ENCODE peak calls at places on chromosomes 11 and 22, in five cellular contexts. One of them, this sample, is unnamed.

GRCh38 chr11:70364198-70364597 is 34.1 kb upstream of the CTTN start:
- DNase-seq in uterus: no peak
- DNase-seq in body of pancreas: no peak
- DNase-seq in A549: no peak
- DNase-seq in breast epithelium: no peak
- DNase-seq in this sample: no peak

GRCh38 chr22:49962012-49962750 is 1.6 kb downstream of the PIM3 start:
- DNase-seq in uterus: peak; percentile 96
- DNase-seq in body of pancreas: peak; percentile 91
- DNase-seq in A549: peak; percentile 85
- DNase-seq in breast epithelium: peak; percentile 95
- DNase-seq in this sample: peak; percentile 98

GRCh38 chr11:40104941-40105550 is 1354.4 kb downstream of the LRRC4C start:
- DNase-seq in uterus: no peak
- DNase-seq in body of pancreas: no peak
- DNase-seq in A549: no peak
- DNase-seq in breast epithelium: no peak
- DNase-seq in this sample: no peak

GRCh38 chr11:5380740-5381342 is 2.8 kb upstream of the OR51M1 start:
- DNase-seq in uterus: peak; percentile 15
- DNase-seq in body of pancreas: peak; percentile 31
- DNase-seq in A549: peak; percentile 63
- DNase-seq in breast epithelium: peak; percentile 49
- DNase-seq in this sample: no peak

GRCh38 chr22:34966980-34967379 is 99.0 kb upstream of the ISX start:
- DNase-seq in uterus: no peak
- DNase-seq in body of pancreas: no peak
- DNase-seq in A549: peak; percentile 17
- DNase-seq in breast epithelium: no peak
- DNase-seq in this sample: no peak

GRCh38 chr11:620935-621814 is 3.6 kb downstream of the CDHR5 start:
- DNase-seq in uterus: no peak
- DNase-seq in body of pancreas: no peak
- DNase-seq in A549: no peak
- DNase-seq in breast epithelium: no peak
- DNase-seq in this sample: no peak

GRCh38 chr22:31127181-31127772 is 4.5 kb downstream of the INPP5J start:
- DNase-seq in uterus: no peak
- DNase-seq in body of pancreas: no peak
- DNase-seq in A549: no peak
- DNase-seq in breast epithelium: no peak
- DNase-seq in this sample: no peak

GRCh38 chr11:39021542-39021941 is 2423.5 kb upstream of the RAG2 start:
- DNase-seq in uterus: no peak
- DNase-seq in body of pancreas: no peak
- DNase-seq in A549: no peak
- DNase-seq in breast epithelium: no peak
- DNase-seq in this sample: no peak

GRCh38 chr11:3345736-3346135 is 33.2 kb downstream of the ZNF195 start:
- DNase-seq in uterus: no peak
- DNase-seq in body of pancreas: no peak
- DNase-seq in A549: no peak
- DNase-seq in breast epithelium: no peak
- DNase-seq in this sample: peak; percentile 50

GRCh38 chr22:46119729-46120419 is 30.5 kb upstream of the PPARA start:
- DNase-seq in uterus: peak; percentile 73
- DNase-seq in body of pancreas: no peak
- DNase-seq in A549: peak; percentile 12
- DNase-seq in breast epithelium: no peak
- DNase-seq in this sample: no peak

GRCh38 chr22:24994070-24994763 is 41.7 kb downstream of the KIAA1671 start:
- DNase-seq in uterus: no peak
- DNase-seq in body of pancreas: no peak
- DNase-seq in A549: peak; percentile 52
- DNase-seq in breast epithelium: peak; percentile 74
- DNase-seq in this sample: no peak

GRCh38 chr11:48063424-48063978 is 83.1 kb downstream of the PTPRJ start:
- DNase-seq in uterus: peak; percentile 43
- DNase-seq in body of pancreas: peak; percentile 25
- DNase-seq in A549: peak; percentile 78
- DNase-seq in breast epithelium: no peak
- DNase-seq in this sample: no peak

GRCh38 chr11:57638005-57638760 is 11.5 kb downstream of the YPEL4 start:
- DNase-seq in uterus: peak; percentile 90
- DNase-seq in body of pancreas: peak; percentile 71
- DNase-seq in A549: peak; percentile 89
- DNase-seq in breast epithelium: no peak
- DNase-seq in this sample: peak; percentile 91

GRCh38 chr11:118522571-118523072 is 4.7 kb upstream of the TTC36 start:
- DNase-seq in uterus: no peak
- DNase-seq in body of pancreas: no peak
- DNase-seq in A549: peak; percentile 42
- DNase-seq in breast epithelium: no peak
- DNase-seq in this sample: no peak

GRCh38 chr11:48083427-48083826 is 103.1 kb downstream of the PTPRJ start:
- DNase-seq in uterus: no peak
- DNase-seq in body of pancreas: no peak
- DNase-seq in A549: no peak
- DNase-seq in breast epithelium: no peak
- DNase-seq in this sample: no peak

GRCh38 chr11:106231591-106231990 is 154.1 kb downstream of the AASDHPPT start:
- DNase-seq in uterus: no peak
- DNase-seq in body of pancreas: no peak
- DNase-seq in A549: no peak
- DNase-seq in breast epithelium: no peak
- DNase-seq in this sample: no peak

GRCh38 chr11:96162816-96163499 is 180.0 kb downstream of the MAML2 start:
- DNase-seq in uterus: peak; percentile 65
- DNase-seq in body of pancreas: no peak
- DNase-seq in A549: no peak
- DNase-seq in breast epithelium: no peak
- DNase-seq in this sample: peak; percentile 43

GRCh38 chr22:43411981-43412807 is at the start of gene MPPED1:
- DNase-seq in uterus: no peak
- DNase-seq in body of pancreas: no peak
- DNase-seq in A549: no peak
- DNase-seq in breast epithelium: no peak
- DNase-seq in this sample: no peak

GRCh38 chr22:47192106-47192650 is 429.7 kb downstream of the TBC1D22A start:
- DNase-seq in uterus: no peak
- DNase-seq in body of pancreas: peak; percentile 13
- DNase-seq in A549: no peak
- DNase-seq in breast epithelium: peak; percentile 42
- DNase-seq in this sample: no peak

GRCh38 chr11:90204832-90205646 is 17.8 kb downstream of the CHORDC1 start:
- DNase-seq in uterus: no peak
- DNase-seq in body of pancreas: peak; percentile 12
- DNase-seq in A549: peak; percentile 69
- DNase-seq in breast epithelium: no peak
- DNase-seq in this sample: no peak

GRCh38 chr11:76778874-76779273 is 4.3 kb upstream of the TSKU start:
- DNase-seq in uterus: no peak
- DNase-seq in body of pancreas: no peak
- DNase-seq in A549: no peak
- DNase-seq in breast epithelium: no peak
- DNase-seq in this sample: no peak

GRCh38 chr11:64842851-64843841 is 1.3 kb downstream of the CDC42BPG start:
- DNase-seq in uterus: no peak
- DNase-seq in body of pancreas: peak; percentile 96
- DNase-seq in A549: peak; percentile 59
- DNase-seq in breast epithelium: peak; percentile 80
- DNase-seq in this sample: peak; percentile 74
- H3K4me3 ChIP-seq in uterus: no peak overlapping the region
- H3K4me3 ChIP-seq in body of pancreas: no peak overlapping the region
- H3K4me3 ChIP-seq in A549: no peak overlapping the region
- H3K4me3 ChIP-seq in breast epithelium: no peak overlapping the region
- H3K4me3 ChIP-seq in this sample: peak overlapping the region; percentile 12

DNA sequence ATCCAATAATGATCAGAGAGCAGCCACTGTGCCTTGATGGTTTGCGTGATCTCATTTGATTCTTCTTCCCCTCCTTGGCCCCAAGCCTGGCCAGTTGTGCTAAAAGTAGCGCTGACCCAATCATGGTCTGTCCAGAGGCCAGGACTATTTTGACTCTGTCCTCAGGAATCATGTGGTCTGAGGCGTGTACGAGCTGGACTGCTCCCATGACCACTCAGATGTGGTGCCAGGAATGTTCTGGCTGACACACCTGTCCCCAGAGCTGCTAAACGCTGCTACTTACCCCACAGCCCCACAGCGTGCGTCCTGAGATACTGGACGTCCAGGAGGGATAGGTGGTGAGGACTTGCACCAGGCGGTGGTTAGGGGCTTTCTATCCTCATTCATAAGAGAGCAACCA is 70.5 kb downstream of the FEZ1 start:
- DNase-seq in uterus: no peak
- DNase-seq in body of pancreas: no peak
- DNase-seq in A549: no peak
- DNase-seq in breast epithelium: no peak
- DNase-seq in this sample: no peak
- TF ChIP-seq POLR2A in uterus: no peak
- TF ChIP-seq POLR2A in body of pancreas: no peak
- TF ChIP-seq POLR2A in A549: no peak
- TF ChIP-seq POLR2A in breast epithelium: no peak
- TF ChIP-seq POLR2A in this sample: no peak

DNA sequence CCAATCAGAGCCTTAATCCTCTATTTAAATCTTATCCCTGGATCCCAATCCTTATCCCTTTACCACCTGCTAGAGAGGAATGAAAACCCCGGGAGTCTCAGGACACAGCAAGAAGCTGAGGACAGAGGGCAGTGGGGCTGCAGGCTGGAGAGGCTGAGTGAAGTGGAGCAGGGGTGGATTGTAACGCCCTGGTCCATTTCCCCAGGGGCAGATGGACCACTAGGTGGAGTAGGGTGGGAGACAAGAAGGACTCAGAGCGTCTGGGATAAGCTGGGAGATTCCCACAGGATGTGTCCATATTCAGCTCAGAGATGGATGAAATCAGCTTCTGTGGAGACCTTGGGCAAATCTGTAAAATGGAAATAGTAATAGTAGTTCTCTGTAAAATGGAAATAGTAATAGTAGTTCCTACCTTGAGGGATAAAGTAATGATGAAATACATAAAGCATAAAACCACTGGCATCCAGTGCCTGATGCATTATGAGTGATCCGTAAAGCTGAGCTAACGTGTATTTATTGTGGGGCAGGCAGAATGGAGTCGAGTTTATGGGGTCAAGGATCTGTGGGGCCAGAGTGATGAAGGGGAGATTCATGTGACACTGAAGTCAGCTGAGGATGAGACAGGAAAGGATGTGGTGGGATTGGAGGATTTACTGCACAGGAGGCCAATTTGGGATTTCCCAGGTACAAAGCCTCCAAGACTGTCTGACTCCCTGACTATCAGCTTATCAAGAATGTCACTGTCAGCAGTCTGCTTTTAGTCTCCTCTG is 1.9 kb upstream of the ROBO4 start:
- DNase-seq in uterus: no peak
- DNase-seq in body of pancreas: no peak
- DNase-seq in A549: no peak
- DNase-seq in breast epithelium: no peak
- DNase-seq in this sample: no peak
- TF ChIP-seq CTCF in uterus: no peak
- TF ChIP-seq CTCF in body of pancreas: no peak
- TF ChIP-seq CTCF in A549: no peak
- TF ChIP-seq CTCF in breast epithelium: no peak
- TF ChIP-seq CTCF in this sample: no peak

GRCh38 chr22:21032037-21032842 is at the start of gene SLC7A4:
- DNase-seq in uterus: no peak
- DNase-seq in body of pancreas: no peak
- DNase-seq in A549: no peak
- DNase-seq in breast epithelium: no peak
- DNase-seq in this sample: no peak

GRCh38 chr22:21032843-21033688 is 705 bp upstream of the SLC7A4 start:
- DNase-seq in uterus: no peak
- DNase-seq in body of pancreas: no peak
- DNase-seq in A549: no peak
- DNase-seq in breast epithelium: no peak
- DNase-seq in this sample: no peak

GRCh38 chr22:21030032-21030431 is 2.3 kb downstream of the SLC7A4 start:
- DNase-seq in uterus: no peak
- DNase-seq in body of pancreas: no peak
- DNase-seq in A549: no peak
- DNase-seq in breast epithelium: no peak
- DNase-seq in this sample: no peak

GRCh38 chr22:21030621-21031544 is 1.5 kb downstream of the SLC7A4 start:
- DNase-seq in uterus: no peak
- DNase-seq in body of pancreas: no peak
- DNase-seq in A549: no peak
- DNase-seq in breast epithelium: no peak
- DNase-seq in this sample: no peak

GRCh38 chr22:21031545-21032036 is 770 bp downstream of the SLC7A4 start:
- DNase-seq in uterus: no peak
- DNase-seq in body of pancreas: no peak
- DNase-seq in A549: no peak
- DNase-seq in breast epithelium: no peak
- DNase-seq in this sample: no peak
- H3K4me3 ChIP-seq in uterus: no peak overlapping the region
- H3K4me3 ChIP-seq in body of pancreas: no peak overlapping the region
- H3K4me3 ChIP-seq in A549: no peak overlapping the region
- H3K4me3 ChIP-seq in breast epithelium: no peak overlapping the region
- H3K4me3 ChIP-seq in this sample: no peak overlapping the region

GRCh38 chr11:128506384-128506783 is 81.0 kb downstream of the ETS1 start:
- DNase-seq in uterus: no peak
- DNase-seq in body of pancreas: no peak
- DNase-seq in A549: no peak
- DNase-seq in breast epithelium: no peak
- DNase-seq in this sample: no peak

GRCh38 chr11:128505449-128506058 is 81.8 kb downstream of the ETS1 start:
- DNase-seq in uterus: no peak
- DNase-seq in body of pancreas: no peak
- DNase-seq in A549: no peak
- DNase-seq in breast epithelium: no peak
- DNase-seq in this sample: no peak

GRCh38 chr11:128507936-128508335 is 79.4 kb downstream of the ETS1 start:
- DNase-seq in uterus: no peak
- DNase-seq in body of pancreas: no peak
- DNase-seq in A549: no peak
- DNase-seq in breast epithelium: no peak
- DNase-seq in this sample: no peak

GRCh38 chr11:128508785-128509518 is 78.4 kb downstream of the ETS1 start:
- DNase-seq in uterus: no peak
- DNase-seq in body of pancreas: no peak
- DNase-seq in A549: peak; percentile 74
- DNase-seq in breast epithelium: no peak
- DNase-seq in this sample: no peak

GRCh38 chr11:128506999-128507591 is 80.3 kb downstream of the ETS1 start:
- DNase-seq in uterus: peak; percentile 89
- DNase-seq in body of pancreas: peak; percentile 88
- DNase-seq in A549: peak; percentile 86
- DNase-seq in breast epithelium: no peak
- DNase-seq in this sample: peak; percentile 96
- TF ChIP-seq POLR2A in uterus: no peak
- TF ChIP-seq POLR2A in body of pancreas: peak; percentile 79
- TF ChIP-seq POLR2A in A549: peak; percentile 74
- TF ChIP-seq POLR2A in breast epithelium: no peak
- TF ChIP-seq POLR2A in this sample: no peak

This sample was measured in lower leg skin.